ENCODE peak calls at places on chromosomes 5 and 9, in ten cellular contexts. B is PC-3, N is body of pancreas, J is heart left ventricle, H is AG04450, L is fibroblast of lung, T is tibial artery, Z is sigmoid colon, O is endodermal cell, V is cardiac muscle cell. G is an unnamed sample.

GRCh38 chr5:148723143-148723542 is 68.8 kb upstream of the HTR4 start:
- DNase-seq in B (no peak), N (no peak), J (no peak), H (no peak), L (no peak), T (no peak), Z (no peak), O (no peak), V (no peak), G (no peak)

GRCh38 chr9:107422189-107422802 is 67.3 kb downstream of the KLF4 start:
- DNase-seq in B (peak; percentile 75), N (peak; percentile 62), J (peak; percentile 64), H (no peak), L (peak; percentile 45), T (peak; percentile 58), Z (peak; percentile 75), O (peak; percentile 96), V (peak; percentile 85), G (peak; percentile 84)

GRCh38 chr5:137090151-137090550 is 409.0 kb downstream of the SPOCK1 start:
- DNase-seq in B (no peak), N (no peak), J (no peak), H (no peak), L (peak; percentile 27), T (no peak), Z (no peak), O (no peak), V (no peak), G (no peak)

GRCh38 chr5:57434227-57434640 is 48.4 kb downstream of the ACTBL2 start:
- DNase-seq in B (peak; percentile 63), N (no peak), J (peak; percentile 63), H (no peak), L (peak; percentile 81), T (no peak), Z (no peak), O (no peak), V (peak; percentile 93), G (peak; percentile 21)

GRCh38 chr9:109499631-109500120 is 1.6 kb upstream of the PTPN3 start:
- DNase-seq in B (peak; percentile 64), N (peak; percentile 86), J (peak; percentile 74), H (no peak), L (peak; percentile 43), T (peak; percentile 46), Z (no peak), O (peak; percentile 77), V (peak; percentile 63), G (peak; percentile 86)

GRCh38 chr5:95857185-95857945 is 34.8 kb upstream of the GLRX start:
- DNase-seq in B (no peak), N (peak; percentile 79), J (peak; percentile 83), H (peak; percentile 58), L (peak; percentile 42), T (peak; percentile 94), Z (peak; percentile 95), O (no peak), V (peak; percentile 87), G (peak; percentile 97)

GRCh38 chr9:99445377-99445891 is 223.4 kb downstream of the SEC61B start:
- DNase-seq in B (peak; percentile 76), N (no peak), J (peak; percentile 91), H (peak; percentile 61), L (peak; percentile 93), T (peak; percentile 82), Z (no peak), O (no peak), V (peak; percentile 85), G (peak; percentile 96)

GRCh38 chr5:143554194-143554717 is 150.8 kb upstream of the NR3C1 start:
- DNase-seq in B (peak; percentile 88), N (no peak), J (no peak), H (peak; percentile 88), L (peak; percentile 100), T (no peak), Z (no peak), O (no peak), V (peak; percentile 90), G (peak; percentile 64)

GRCh38 chr5:132525299-132525724 is 18.0 kb downstream of the IL5 start:
- DNase-seq in B (no peak), N (no peak), J (no peak), H (no peak), L (no peak), T (no peak), Z (no peak), O (no peak), V (no peak), G (no peak)

GRCh38 chr5:16953729-16954128 is 17.6 kb upstream of the MYO10 start:
- DNase-seq in B (no peak), N (no peak), J (no peak), H (no peak), L (no peak), T (no peak), Z (no peak), O (no peak), V (no peak), G (no peak)

GRCh38 chr9:111917980-111918379 is 21.4 kb downstream of the UGCG start:
- DNase-seq in B (no peak), N (no peak), J (peak; percentile 37), H (no peak), L (no peak), T (no peak), Z (no peak), O (no peak), V (no peak), G (no peak)

GRCh38 chr9:112439825-112440224 is 46.8 kb upstream of the KIAA1958 start:
- DNase-seq in B (no peak), N (no peak), J (no peak), H (no peak), L (no peak), T (no peak), Z (no peak), O (no peak), V (no peak), G (no peak)

GRCh38 chr5:91383956-91384300 is 811 bp upstream of the ARRDC3 start:
- DNase-seq in B (no peak), N (no peak), J (peak; percentile 37), H (no peak), L (peak; percentile 28), T (peak; percentile 30), Z (no peak), O (peak; percentile 74), V (no peak), G (no peak)

GRCh38 chr9:34600908-34601307 is 11.0 kb downstream of the RPP25L start:
- DNase-seq in B (peak; percentile 25), N (no peak), J (no peak), H (no peak), L (no peak), T (no peak), Z (no peak), O (no peak), V (no peak), G (no peak)

GRCh38 chr5:38468202-38468656 is 88.2 kb downstream of the LIFR start:
- DNase-seq in B (peak; percentile 98), N (no peak), J (peak; percentile 57), H (peak; percentile 85), L (peak; percentile 98), T (peak; percentile 78), Z (peak; percentile 82), O (no peak), V (peak; percentile 90), G (peak; percentile 41)

GRCh38 chr5:122252319-122252718 is 59.7 kb upstream of the SNCAIP start:
- DNase-seq in B (peak; percentile 21), N (no peak), J (no peak), H (no peak), L (peak; percentile 11), T (no peak), Z (no peak), O (peak; percentile 53), V (no peak), G (no peak)

DNA sequence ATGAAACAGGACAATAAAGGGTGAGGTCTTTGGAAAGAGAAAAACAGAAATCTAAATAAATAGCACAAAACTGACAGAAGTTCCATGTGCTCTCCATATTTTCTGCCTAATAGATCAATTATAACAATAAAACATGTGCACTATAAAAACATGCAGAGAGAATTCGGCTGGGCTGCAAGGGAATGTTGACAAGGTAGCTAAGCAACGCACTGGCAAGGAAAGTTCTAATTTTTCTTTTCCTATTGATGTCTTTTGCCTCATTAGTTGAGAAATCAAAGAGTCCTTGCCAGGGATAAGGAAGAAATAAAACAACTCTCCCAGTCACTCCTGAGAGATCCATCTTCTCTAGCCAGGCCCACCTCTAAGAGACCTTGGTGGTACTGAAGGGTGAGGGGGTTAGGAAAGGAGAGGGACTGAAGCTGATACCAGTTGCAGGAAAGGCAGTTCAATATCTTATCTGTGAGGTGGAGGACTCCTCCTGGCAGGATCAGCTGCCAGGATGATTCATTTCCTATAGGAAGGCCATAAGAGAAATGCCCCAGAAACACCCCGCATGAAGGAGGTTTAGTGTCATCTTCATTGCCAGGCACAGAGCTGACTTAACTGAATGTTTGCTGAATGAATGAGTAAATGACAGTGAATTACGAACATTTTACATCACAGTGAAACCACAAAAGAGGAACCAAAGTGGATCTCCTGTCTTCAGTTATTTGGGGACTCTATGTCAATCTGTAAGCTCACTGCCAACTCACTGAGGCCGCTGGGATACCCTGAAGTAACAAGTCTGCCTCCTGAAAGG is 63.7 kb upstream of the IFNK start:
- DNase-seq in B (peak; percentile 81), N (no peak), J (no peak), H (no peak), L (no peak), T (peak; percentile 45), Z (no peak), O (no peak), V (peak; percentile 31), G (peak; percentile 31)
- H3K27ac ChIP-seq in B (peak overlapping the region; percentile 89), N (no peak overlapping the region), J (no peak overlapping the region), H (no peak overlapping the region), L (no peak overlapping the region), T (no peak overlapping the region), Z (peak overlapping the region; percentile 41), O (no peak overlapping the region), V (no peak overlapping the region), G (no peak overlapping the region)

GRCh38 chr9:9862412-9862811 is 750.4 kb downstream of the PTPRD start:
- DNase-seq in B (no peak), N (no peak), J (no peak), H (no peak), L (no peak), T (no peak), Z (no peak), O (no peak), V (no peak), G (peak; percentile 22)
- H3K27ac ChIP-seq in B (no peak overlapping the region), N (no peak overlapping the region), J (no peak overlapping the region), H (no peak overlapping the region), L (no peak overlapping the region), T (no peak overlapping the region), Z (no peak overlapping the region), O (no peak overlapping the region), V (no peak overlapping the region), G (no peak overlapping the region)

GRCh38 chr5:3605298-3606010 is 9.8 kb downstream of the IRX1 start:
- DNase-seq in B (no peak), N (no peak), J (no peak), H (no peak), L (peak; percentile 16), T (no peak), Z (no peak), O (no peak), V (no peak), G (no peak)
- H3K27ac ChIP-seq in B (no peak overlapping the region), N (no peak overlapping the region), J (no peak overlapping the region), H (no peak overlapping the region), L (no peak overlapping the region), T (no peak overlapping the region), Z (no peak overlapping the region), O (no peak overlapping the region), V (no peak overlapping the region), G (no peak overlapping the region)

DNA sequence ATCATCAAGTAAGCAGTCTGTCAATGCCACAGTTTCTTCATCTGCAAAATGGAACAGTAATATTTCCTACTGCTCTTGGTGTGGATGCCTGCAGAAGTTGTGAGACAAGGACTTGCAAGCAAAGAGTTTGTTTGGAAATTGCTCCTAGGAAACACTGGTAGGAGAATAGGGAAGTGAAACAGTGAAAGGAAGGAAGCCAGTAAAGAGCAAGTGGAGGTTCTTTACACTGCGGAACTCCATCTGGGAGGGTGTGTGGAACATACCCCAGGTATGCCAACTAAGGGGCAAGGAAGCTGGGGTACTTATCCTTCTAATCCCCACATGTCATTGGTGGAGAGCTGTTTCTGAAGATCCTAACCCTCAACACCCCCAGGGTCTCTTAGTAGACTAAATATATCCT is 119.9 kb downstream of the FOXD1 start:
- DNase-seq in B (no peak), N (no peak), J (no peak), H (no peak), L (no peak), T (no peak), Z (no peak), O (no peak), V (no peak), G (no peak)
- H3K27ac ChIP-seq in B (peak overlapping the region; percentile 66), N (no peak overlapping the region), J (no peak overlapping the region), H (no peak overlapping the region), L (no peak overlapping the region), T (no peak overlapping the region), Z (no peak overlapping the region), O (no peak overlapping the region), V (no peak overlapping the region), G (no peak overlapping the region)

G was measured in trophoblast cell.